ENCODE peak calls at places on chromosomes 6 and 20, in nine cellular contexts. One of them, this sample, is unnamed.
A peak's percentile ranks its signal among the peaks of the same experiment; 100 is the strongest.

GRCh38 chr6:72911463-72912153 is 289.7 kb downstream of the KCNQ5 start:
- DNase-seq in A549: no peak
- DNase-seq in right lobe of liver: no peak
- DNase-seq in heart right ventricle: no peak
- DNase-seq in astrocyte of the cerebellum: peak; percentile 79
- DNase-seq in transverse colon: no peak
- DNase-seq in SK-N-SH: no peak
- DNase-seq in brain microvascular endothelial cell: no peak
- DNase-seq in fibroblast of lung: peak; percentile 55
- DNase-seq in this sample: no peak

GRCh38 chr6:158737710-158738615 is 81.2 kb downstream of the EZR start:
- DNase-seq in astrocyte of the cerebellum: no peak
- DNase-seq in heart right ventricle: no peak
- DNase-seq in brain microvascular endothelial cell: peak; percentile 48
- DNase-seq in A549: peak; percentile 47
- DNase-seq in fibroblast of lung: peak; percentile 78
- DNase-seq in SK-N-SH: no peak
- DNase-seq in right lobe of liver: peak; percentile 83
- DNase-seq in transverse colon: peak; percentile 55
- DNase-seq in this sample: no peak

GRCh38 chr20:32325706-32326506 is 32.2 kb upstream of the ASXL1 start:
- DNase-seq in astrocyte of the cerebellum: no peak
- DNase-seq in SK-N-SH: no peak
- DNase-seq in A549: peak; percentile 43
- DNase-seq in fibroblast of lung: peak; percentile 83
- DNase-seq in right lobe of liver: no peak
- DNase-seq in heart right ventricle: no peak
- DNase-seq in brain microvascular endothelial cell: peak; percentile 85
- DNase-seq in transverse colon: peak; percentile 49
- DNase-seq in this sample: no peak

GRCh38 chr20:34522969-34523871 is 7.0 kb downstream of the DYNLRB1 start:
- DNase-seq in right lobe of liver: no peak
- DNase-seq in astrocyte of the cerebellum: peak; percentile 40
- DNase-seq in A549: peak; percentile 57
- DNase-seq in brain microvascular endothelial cell: peak; percentile 75
- DNase-seq in transverse colon: peak; percentile 72
- DNase-seq in fibroblast of lung: peak; percentile 50
- DNase-seq in heart right ventricle: no peak
- DNase-seq in SK-N-SH: peak; percentile 69
- DNase-seq in this sample: no peak

GRCh38 chr6:3094815-3095214 is 23.7 kb upstream of the BPHL start:
- DNase-seq in transverse colon: no peak
- DNase-seq in right lobe of liver: no peak
- DNase-seq in heart right ventricle: no peak
- DNase-seq in SK-N-SH: no peak
- DNase-seq in A549: no peak
- DNase-seq in brain microvascular endothelial cell: no peak
- DNase-seq in fibroblast of lung: no peak
- DNase-seq in astrocyte of the cerebellum: no peak
- DNase-seq in this sample: no peak

GRCh38 chr6:12208190-12208589 is 82.0 kb upstream of the EDN1 start:
- DNase-seq in fibroblast of lung: peak; percentile 17
- DNase-seq in SK-N-SH: no peak
- DNase-seq in right lobe of liver: no peak
- DNase-seq in brain microvascular endothelial cell: peak; percentile 35
- DNase-seq in A549: no peak
- DNase-seq in astrocyte of the cerebellum: no peak
- DNase-seq in heart right ventricle: no peak
- DNase-seq in transverse colon: peak; percentile 12
- DNase-seq in this sample: peak; percentile 86

GRCh38 chr6:7640607-7641577 is 50.9 kb downstream of the SNRNP48 start:
- DNase-seq in A549: peak; percentile 25
- DNase-seq in transverse colon: no peak
- DNase-seq in fibroblast of lung: peak; percentile 87
- DNase-seq in astrocyte of the cerebellum: no peak
- DNase-seq in brain microvascular endothelial cell: peak; percentile 81
- DNase-seq in SK-N-SH: no peak
- DNase-seq in heart right ventricle: no peak
- DNase-seq in right lobe of liver: no peak
- DNase-seq in this sample: no peak

GRCh38 chr20:40532103-40532502 is 156.9 kb downstream of the MAFB start:
- DNase-seq in fibroblast of lung: no peak
- DNase-seq in transverse colon: no peak
- DNase-seq in SK-N-SH: no peak
- DNase-seq in heart right ventricle: no peak
- DNase-seq in astrocyte of the cerebellum: no peak
- DNase-seq in A549: no peak
- DNase-seq in brain microvascular endothelial cell: peak; percentile 17
- DNase-seq in right lobe of liver: no peak
- DNase-seq in this sample: no peak

GRCh38 chr6:46612645-46613044 is 40.0 kb downstream of the CYP39A1 start:
- DNase-seq in heart right ventricle: peak; percentile 48
- DNase-seq in SK-N-SH: no peak
- DNase-seq in brain microvascular endothelial cell: no peak
- DNase-seq in astrocyte of the cerebellum: no peak
- DNase-seq in right lobe of liver: no peak
- DNase-seq in fibroblast of lung: no peak
- DNase-seq in A549: no peak
- DNase-seq in transverse colon: no peak
- DNase-seq in this sample: no peak

GRCh38 chr6:164628302-164628931 is 681.0 kb downstream of the C6orf118 start:
- DNase-seq in astrocyte of the cerebellum: no peak
- DNase-seq in A549: no peak
- DNase-seq in heart right ventricle: no peak
- DNase-seq in right lobe of liver: no peak
- DNase-seq in brain microvascular endothelial cell: no peak
- DNase-seq in transverse colon: no peak
- DNase-seq in SK-N-SH: no peak
- DNase-seq in fibroblast of lung: no peak
- DNase-seq in this sample: no peak

GRCh38 chr20:23753589-23753988 is 2.9 kb upstream of the CST1 start:
- DNase-seq in astrocyte of the cerebellum: no peak
- DNase-seq in transverse colon: no peak
- DNase-seq in brain microvascular endothelial cell: no peak
- DNase-seq in right lobe of liver: no peak
- DNase-seq in A549: no peak
- DNase-seq in fibroblast of lung: no peak
- DNase-seq in heart right ventricle: no peak
- DNase-seq in SK-N-SH: no peak
- DNase-seq in this sample: no peak

GRCh38 chr20:22578221-22579118 is 5.9 kb downstream of the FOXA2 start:
- DNase-seq in heart right ventricle: no peak
- DNase-seq in SK-N-SH: no peak
- DNase-seq in fibroblast of lung: no peak
- DNase-seq in right lobe of liver: peak; percentile 80
- DNase-seq in A549: no peak
- DNase-seq in brain microvascular endothelial cell: no peak
- DNase-seq in transverse colon: peak; percentile 22
- DNase-seq in astrocyte of the cerebellum: no peak
- DNase-seq in this sample: no peak
- H3K4me3 ChIP-seq in heart right ventricle: no peak overlapping the region
- H3K4me3 ChIP-seq in SK-N-SH: no peak overlapping the region
- H3K4me3 ChIP-seq in fibroblast of lung: no peak overlapping the region
- H3K4me3 ChIP-seq in right lobe of liver: peak overlapping the region; percentile 89
- H3K4me3 ChIP-seq in A549: peak overlapping the region; percentile 50
- H3K4me3 ChIP-seq in brain microvascular endothelial cell: no peak overlapping the region
- H3K4me3 ChIP-seq in transverse colon: peak overlapping the region; percentile 44
- H3K4me3 ChIP-seq in astrocyte of the cerebellum: no peak overlapping the region
- H3K4me3 ChIP-seq in this sample: no peak overlapping the region

GRCh38 chr20:4709261-4710105 is 12.2 kb upstream of the PRND start:
- DNase-seq in SK-N-SH: no peak
- DNase-seq in brain microvascular endothelial cell: no peak
- DNase-seq in transverse colon: no peak
- DNase-seq in A549: no peak
- DNase-seq in heart right ventricle: no peak
- DNase-seq in astrocyte of the cerebellum: no peak
- DNase-seq in right lobe of liver: no peak
- DNase-seq in fibroblast of lung: no peak
- DNase-seq in this sample: no peak

GRCh38 chr20:4710106-4710475 is 11.6 kb upstream of the PRND start:
- DNase-seq in fibroblast of lung: no peak
- DNase-seq in transverse colon: no peak
- DNase-seq in brain microvascular endothelial cell: no peak
- DNase-seq in astrocyte of the cerebellum: no peak
- DNase-seq in heart right ventricle: no peak
- DNase-seq in A549: no peak
- DNase-seq in SK-N-SH: no peak
- DNase-seq in right lobe of liver: no peak
- DNase-seq in this sample: no peak

GRCh38 chr20:4708036-4708435 is 13.7 kb upstream of the PRND start:
- DNase-seq in astrocyte of the cerebellum: no peak
- DNase-seq in fibroblast of lung: no peak
- DNase-seq in brain microvascular endothelial cell: no peak
- DNase-seq in A549: no peak
- DNase-seq in transverse colon: no peak
- DNase-seq in right lobe of liver: no peak
- DNase-seq in SK-N-SH: no peak
- DNase-seq in heart right ventricle: no peak
- DNase-seq in this sample: no peak

GRCh38 chr20:4711511-4711910 is 10.2 kb upstream of the PRND start:
- DNase-seq in heart right ventricle: no peak
- DNase-seq in astrocyte of the cerebellum: no peak
- DNase-seq in transverse colon: no peak
- DNase-seq in right lobe of liver: no peak
- DNase-seq in SK-N-SH: no peak
- DNase-seq in A549: no peak
- DNase-seq in brain microvascular endothelial cell: no peak
- DNase-seq in fibroblast of lung: no peak
- DNase-seq in this sample: no peak

DNA sequence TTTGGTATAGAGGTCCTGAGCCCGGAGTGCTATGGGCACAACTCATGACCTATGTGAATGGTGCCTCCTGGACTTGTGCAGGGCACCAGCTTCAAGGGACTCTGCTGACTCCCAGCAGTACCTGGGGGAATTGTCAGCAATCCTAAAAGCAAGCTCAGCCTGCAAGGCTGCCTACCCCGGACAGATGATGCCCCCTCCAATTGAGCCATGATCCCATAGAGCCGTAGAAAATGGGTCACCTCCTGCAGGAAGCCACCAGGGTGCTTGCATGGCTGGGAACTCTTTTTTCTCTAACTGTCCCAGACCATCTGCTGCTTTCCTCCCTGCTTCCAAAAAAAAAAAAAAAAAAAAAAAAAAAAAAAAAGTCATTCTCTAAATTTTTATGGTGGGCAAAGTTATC is 12.9 kb upstream of the PRND start:
- DNase-seq in transverse colon: no peak
- DNase-seq in A549: no peak
- DNase-seq in astrocyte of the cerebellum: no peak
- DNase-seq in heart right ventricle: no peak
- DNase-seq in right lobe of liver: no peak
- DNase-seq in SK-N-SH: no peak
- DNase-seq in fibroblast of lung: no peak
- DNase-seq in brain microvascular endothelial cell: no peak
- DNase-seq in this sample: no peak
- H3K4me3 ChIP-seq in transverse colon: no peak overlapping the region
- H3K4me3 ChIP-seq in A549: no peak overlapping the region
- H3K4me3 ChIP-seq in astrocyte of the cerebellum: no peak overlapping the region
- H3K4me3 ChIP-seq in heart right ventricle: no peak overlapping the region
- H3K4me3 ChIP-seq in right lobe of liver: no peak overlapping the region
- H3K4me3 ChIP-seq in SK-N-SH: no peak overlapping the region
- H3K4me3 ChIP-seq in fibroblast of lung: no peak overlapping the region
- H3K4me3 ChIP-seq in brain microvascular endothelial cell: no peak overlapping the region
- H3K4me3 ChIP-seq in this sample: no peak overlapping the region

GRCh38 chr20:38082894-38083293 is 49.3 kb downstream of the RPRD1B start:
- DNase-seq in transverse colon: no peak
- DNase-seq in A549: no peak
- DNase-seq in astrocyte of the cerebellum: no peak
- DNase-seq in heart right ventricle: no peak
- DNase-seq in brain microvascular endothelial cell: no peak
- DNase-seq in right lobe of liver: no peak
- DNase-seq in SK-N-SH: no peak
- DNase-seq in fibroblast of lung: no peak
- DNase-seq in this sample: no peak

GRCh38 chr20:38084425-38084951 is 50.9 kb downstream of the RPRD1B start:
- DNase-seq in astrocyte of the cerebellum: no peak
- DNase-seq in SK-N-SH: no peak
- DNase-seq in right lobe of liver: no peak
- DNase-seq in heart right ventricle: no peak
- DNase-seq in transverse colon: no peak
- DNase-seq in A549: no peak
- DNase-seq in brain microvascular endothelial cell: peak; percentile 90
- DNase-seq in fibroblast of lung: peak; percentile 86
- DNase-seq in this sample: no peak

GRCh38 chr20:38083338-38084048 is 49.9 kb downstream of the RPRD1B start:
- DNase-seq in fibroblast of lung: no peak
- DNase-seq in astrocyte of the cerebellum: no peak
- DNase-seq in brain microvascular endothelial cell: peak; percentile 67
- DNase-seq in A549: no peak
- DNase-seq in heart right ventricle: no peak
- DNase-seq in right lobe of liver: no peak
- DNase-seq in transverse colon: no peak
- DNase-seq in SK-N-SH: no peak
- DNase-seq in this sample: no peak

GRCh38 chr20:38081575-38081974 is 48.0 kb downstream of the RPRD1B start:
- DNase-seq in brain microvascular endothelial cell: no peak
- DNase-seq in fibroblast of lung: no peak
- DNase-seq in A549: no peak
- DNase-seq in right lobe of liver: no peak
- DNase-seq in SK-N-SH: no peak
- DNase-seq in transverse colon: no peak
- DNase-seq in astrocyte of the cerebellum: no peak
- DNase-seq in heart right ventricle: no peak
- DNase-seq in this sample: no peak

GRCh38 chr20:38085031-38085430 is 51.5 kb downstream of the RPRD1B start:
- DNase-seq in A549: no peak
- DNase-seq in astrocyte of the cerebellum: no peak
- DNase-seq in SK-N-SH: no peak
- DNase-seq in heart right ventricle: no peak
- DNase-seq in right lobe of liver: no peak
- DNase-seq in brain microvascular endothelial cell: no peak
- DNase-seq in fibroblast of lung: no peak
- DNase-seq in transverse colon: no peak
- DNase-seq in this sample: no peak
- H3K4me3 ChIP-seq in A549: no peak overlapping the region
- H3K4me3 ChIP-seq in astrocyte of the cerebellum: no peak overlapping the region
- H3K4me3 ChIP-seq in SK-N-SH: no peak overlapping the region
- H3K4me3 ChIP-seq in heart right ventricle: no peak overlapping the region
- H3K4me3 ChIP-seq in right lobe of liver: no peak overlapping the region
- H3K4me3 ChIP-seq in brain microvascular endothelial cell: no peak overlapping the region
- H3K4me3 ChIP-seq in fibroblast of lung: no peak overlapping the region
- H3K4me3 ChIP-seq in transverse colon: no peak overlapping the region
- H3K4me3 ChIP-seq in this sample: no peak overlapping the region

DNA sequence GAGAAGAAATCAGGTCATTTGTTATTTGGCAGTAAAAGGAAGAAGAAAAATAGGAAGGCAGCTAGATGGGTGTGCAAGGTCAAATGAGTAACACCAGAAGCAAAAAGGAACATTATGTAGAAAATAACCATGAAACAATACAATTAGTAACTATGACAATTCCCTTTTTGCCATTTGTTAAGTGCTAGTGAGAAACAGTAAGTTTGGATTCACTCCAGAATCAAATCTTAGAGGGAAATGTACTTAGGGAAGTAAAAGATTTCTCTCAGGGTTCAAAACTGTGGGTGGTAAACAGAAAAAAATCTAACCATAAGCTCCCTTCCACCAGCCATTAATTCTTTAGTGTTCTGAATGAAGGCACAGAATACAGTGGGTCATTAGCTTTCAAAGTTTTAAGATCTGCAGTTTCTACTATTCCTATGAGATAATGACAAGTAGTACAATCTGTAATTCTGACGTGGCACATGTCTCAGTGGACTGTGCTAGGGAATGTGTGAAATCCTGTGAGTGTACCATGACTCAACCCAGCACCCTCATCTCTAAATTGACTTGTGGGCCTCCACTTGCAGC is 17.1 kb downstream of the REPS1 start:
- DNase-seq in right lobe of liver: no peak
- DNase-seq in astrocyte of the cerebellum: peak; percentile 52
- DNase-seq in A549: no peak
- DNase-seq in fibroblast of lung: peak; percentile 97
- DNase-seq in SK-N-SH: no peak
- DNase-seq in brain microvascular endothelial cell: peak; percentile 95
- DNase-seq in transverse colon: no peak
- DNase-seq in heart right ventricle: peak; percentile 21
- DNase-seq in this sample: no peak
- H3K4me3 ChIP-seq in right lobe of liver: no peak overlapping the region
- H3K4me3 ChIP-seq in astrocyte of the cerebellum: no peak overlapping the region
- H3K4me3 ChIP-seq in A549: no peak overlapping the region
- H3K4me3 ChIP-seq in fibroblast of lung: no peak overlapping the region
- H3K4me3 ChIP-seq in SK-N-SH: no peak overlapping the region
- H3K4me3 ChIP-seq in brain microvascular endothelial cell: no peak overlapping the region
- H3K4me3 ChIP-seq in transverse colon: no peak overlapping the region
- H3K4me3 ChIP-seq in heart right ventricle: no peak overlapping the region
- H3K4me3 ChIP-seq in this sample: no peak overlapping the region